ENCODE peak calls at places on chromosomes 5 and 9, in seven cellular contexts. Q is NCI-H2081; R is lower leg skin; K is stimulated activated CD8-positive, alpha-beta memory T cell treated with anti-CD3 and anti-CD28 coated beads, Interleukin-15, amount 100 ng/mL, for 48 hours; M is activated B cell treated with CpG ODN at 0.5 μM for 24 hours; B is A172; O is stimulated activated CD4-positive, alpha-beta T cell treated with anti-CD3 and anti-CD28 coated beads, TNF-alpha, amount 100 ng/mL, for 24 hours. I is an unnamed sample.
A peak's percentile ranks its signal among the peaks of the same experiment; 100 is the strongest.

GRCh38 chr5:95178046-95178651 is 106.7 kb downstream of the MCTP1 start:
- DNase-seq in Q (peak; percentile 3), R (no peak), K (no peak), M (no peak), B (peak; percentile 79), O (no peak), I (no peak)

GRCh38 chr5:81233080-81233634 is at the start of gene CKMT2:
- DNase-seq in Q (no peak), R (peak; percentile 92), K (no peak), M (no peak), B (no peak), O (no peak), I (no peak)

GRCh38 chr9:134898319-134898718 is 17.7 kb downstream of the FCN2 start:
- DNase-seq in Q (no peak), R (peak; percentile 68), K (no peak), M (no peak), B (no peak), O (no peak), I (no peak)

GRCh38 chr9:16119861-16120641 is 567.2 kb downstream of the CCDC171 start:
- DNase-seq in Q (no peak), R (no peak), K (no peak), M (no peak), B (peak; percentile 91), O (no peak), I (no peak)

GRCh38 chr5:77140350-77140749 is 53.3 kb upstream of the ZBED3 start:
- DNase-seq in Q (no peak), R (no peak), K (no peak), M (no peak), B (no peak), O (no peak), I (no peak)

GRCh38 chr9:99092643-99093491 is 12.0 kb upstream of the TGFBR1 start:
- DNase-seq in Q (no peak), R (no peak), K (peak; percentile 22), M (no peak), B (no peak), O (peak; percentile 26), I (peak; percentile 23)

GRCh38 chr9:136095028-136095494 is at the start of gene NACC2:
- DNase-seq in Q (peak; percentile 60), R (peak; percentile 93), K (no peak), M (no peak), B (no peak), O (peak; percentile 26), I (no peak)

GRCh38 chr5:159052282-159053011 is 47.3 kb downstream of the EBF1 start:
- DNase-seq in Q (peak; percentile 69), R (no peak), K (no peak), M (no peak), B (no peak), O (no peak), I (no peak)

GRCh38 chr9:89022902-89023301 is 31.6 kb downstream of the S1PR3 start:
- DNase-seq in Q (no peak), R (no peak), K (no peak), M (no peak), B (peak; percentile 41), O (no peak), I (no peak)

GRCh38 chr9:19486803-19487202 is 78.0 kb downstream of the ACER2 start:
- DNase-seq in Q (no peak), R (no peak), K (no peak), M (no peak), B (no peak), O (no peak), I (no peak)

GRCh38 chr9:92378825-92379535 is 25.4 kb downstream of the OGN start:
- DNase-seq in Q (peak; percentile 81), R (no peak), K (no peak), M (no peak), B (no peak), O (no peak), I (no peak)

GRCh38 chr5:95401601-95402000 is 10.4 kb downstream of the FAM81B start:
- DNase-seq in Q (no peak), R (no peak), K (no peak), M (no peak), B (no peak), O (no peak), I (no peak)

GRCh38 chr5:155082401-155082800 is 68.8 kb downstream of the KIF4B start:
- DNase-seq in Q (no peak), R (no peak), K (no peak), M (no peak), B (peak; percentile 92), O (no peak), I (no peak)

GRCh38 chr9:108933231-108933630 is 693 bp downstream of the ELP1 start:
- DNase-seq in Q (peak; percentile 14), R (no peak), K (no peak), M (no peak), B (peak; percentile 23), O (no peak), I (no peak)

GRCh38 chr9:98551511-98552286 is 157.0 kb downstream of the GABBR2 start:
- DNase-seq in Q (no peak), R (peak; percentile 15), K (no peak), M (no peak), B (peak; percentile 88), O (no peak), I (no peak)

GRCh38 chr5:124871299-124871698 is 124.9 kb upstream of the ZNF608 start:
- DNase-seq in Q (peak; percentile 78), R (no peak), K (no peak), M (no peak), B (no peak), O (no peak), I (no peak)

GRCh38 chr5:42520957-42521356 is 97.7 kb downstream of the GHR start:
- DNase-seq in Q (no peak), R (no peak), K (no peak), M (no peak), B (no peak), O (no peak), I (no peak)

GRCh38 chr5:179268966-179269693 is 76.1 kb downstream of the ADAMTS2 start:
- DNase-seq in Q (no peak), R (peak; percentile 86), K (no peak), M (peak; percentile 3), B (no peak), O (no peak), I (no peak)

GRCh38 chr9:3578786-3579185 is 53.0 kb upstream of the RFX3 start:
- DNase-seq in Q (no peak), R (no peak), K (peak; percentile 3), M (no peak), B (peak; percentile 1), O (no peak), I (no peak)

GRCh38 chr5:138330813-138331448 is 673 bp downstream of the CDC25C start:
- DNase-seq in Q (no peak), R (no peak), K (no peak), M (no peak), B (no peak), O (no peak), I (no peak)

GRCh38 chr9:110076894-110077725 is 130.8 kb downstream of the C9orf152 start:
- DNase-seq in Q (no peak), R (no peak), K (no peak), M (no peak), B (peak; percentile 71), O (no peak), I (no peak)

GRCh38 chr5:2575292-2575691 is 176.2 kb downstream of the IRX2 start:
- DNase-seq in Q (no peak), R (no peak), K (no peak), M (no peak), B (no peak), O (no peak), I (no peak)

GRCh38 chr5:121251954-121252353 is 599.7 kb upstream of the FTMT start:
- DNase-seq in Q (no peak), R (no peak), K (no peak), M (no peak), B (peak; percentile 72), O (no peak), I (no peak)

GRCh38 chr5:148799737-148800527 is 26.5 kb upstream of the ADRB2 start:
- DNase-seq in Q (no peak), R (no peak), K (no peak), M (no peak), B (no peak), O (peak; percentile 14), I (no peak)

GRCh38 chr5:68482199-68482598 is 266.6 kb downstream of the PIK3R1 start:
- DNase-seq in Q (no peak), R (no peak), K (no peak), M (no peak), B (no peak), O (no peak), I (no peak)

GRCh38 chr5:117681855-117682254 is 1107.2 kb upstream of the SEMA6A start:
- DNase-seq in Q (no peak), R (no peak), K (no peak), M (no peak), B (no peak), O (no peak), I (no peak)

GRCh38 chr9:107737987-107738743 is 248.6 kb upstream of the KLF4 start:
- DNase-seq in Q (peak; percentile 44), R (peak; percentile 92), K (no peak), M (no peak), B (peak; percentile 53), O (no peak), I (no peak)

I was measured in activated T-helper 9 cell treated with anti-CD3 and anti-CD28 coated beads, Interleukin-2, amount 50 U/mL, for 16 hours.